ENCODE peak calls at places on chromosomes 13 and 19, in ten cellular contexts. P is NCI-H1417; J is activated T-cell treated with anti-CD3 and anti-CD28 coated beads for 1 hour; I is substantia nigra; D is cardiac muscle cell; R is stimulated activated CD8-positive, alpha-beta memory T cell treated with anti-CD3 and anti-CD28 coated beads, Interleukin-7, amount 100 ng/mL, for 48 hours; L is HuH-7.5; V is fibroblast of villous mesenchyme; X is NCI-H146; H is transverse colon. Y is an unnamed sample.

GRCh38 chr13:110914293-110915056 is 394 bp downstream of the ANKRD10 start:
- DNase-seq in V (peak; percentile 83), H (peak; percentile 76), I (peak; percentile 66), R (peak; percentile 78), P (peak; percentile 96), X (peak; percentile 89), D (peak; percentile 89), L (peak; percentile 27), J (peak; percentile 62), Y (peak; percentile 62)

GRCh38 chr19:4016486-4016885 is 8.9 kb downstream of the PIAS4 start:
- DNase-seq in H (no peak), V (no peak), J (no peak), P (no peak), L (no peak), I (peak; percentile 62), X (no peak), D (no peak), R (no peak), Y (no peak)

GRCh38 chr19:38224014-38224862 is at the start of gene DPF1:
- DNase-seq in D (peak; percentile 92), R (no peak), I (peak; percentile 25), H (peak; percentile 24), V (peak; percentile 44), P (peak; percentile 77), J (peak; percentile 14), X (peak; percentile 91), L (peak; percentile 99), Y (peak; percentile 21)

GRCh38 chr13:40922437-40923040 is 96.6 kb downstream of the ELF1 start:
- DNase-seq in P (no peak), I (no peak), R (no peak), J (no peak), X (no peak), V (peak; percentile 16), H (peak; percentile 61), L (peak; percentile 55), D (no peak), Y (no peak)

GRCh38 chr19:3503036-3503572 is 2.6 kb upstream of the DOHH start:
- DNase-seq in R (no peak), I (no peak), X (no peak), J (no peak), V (peak; percentile 94), H (no peak), D (no peak), P (no peak), L (no peak), Y (no peak)

GRCh38 chr19:56837892-56838679 is 2.4 kb downstream of the PEG3 start:
- DNase-seq in P (no peak), V (peak; percentile 32), D (no peak), X (no peak), H (peak; percentile 23), I (peak; percentile 75), L (no peak), J (no peak), R (no peak), Y (no peak)

GRCh38 chr19:13134626-13135025 is 15.5 kb downstream of the STX10 start:
- DNase-seq in L (no peak), D (no peak), I (no peak), H (no peak), X (no peak), J (no peak), R (no peak), P (no peak), V (no peak), Y (no peak)

GRCh38 chr19:54158812-54159351 is 639 bp downstream of the LENG1 start:
- DNase-seq in P (no peak), J (no peak), R (no peak), X (no peak), H (no peak), D (peak; percentile 8), I (no peak), V (no peak), L (no peak), Y (no peak)

GRCh38 chr13:91020635-91021034 is 326.9 kb upstream of the MIR17HG start:
- DNase-seq in P (no peak), I (no peak), D (no peak), R (no peak), H (no peak), L (no peak), V (no peak), X (no peak), J (no peak), Y (no peak)